ENCODE peak calls at places on chromosomes 7 and 10, in ten cellular contexts. One of them, this sample, is unnamed.

GRCh38 chr10:63494951-63495350 is 26.2 kb upstream of the REEP3 start:
- DNase-seq in tibial artery: no peak
- DNase-seq in dorsolateral prefrontal cortex: no peak
- DNase-seq in BE2C: no peak
- DNase-seq in colonic mucosa: no peak
- DNase-seq in cardiac muscle cell: no peak
- DNase-seq in GM12878: no peak
- DNase-seq in stomach: no peak
- DNase-seq in fibroblast of villous mesenchyme: no peak
- DNase-seq in bronchial epithelial cell: no peak
- DNase-seq in this sample: no peak

GRCh38 chr7:116984917-116985316 is 31.6 kb downstream of the ST7 start:
- DNase-seq in cardiac muscle cell: peak
- DNase-seq in GM12878: no peak
- DNase-seq in colonic mucosa: no peak
- DNase-seq in bronchial epithelial cell: peak
- DNase-seq in tibial artery: no peak
- DNase-seq in dorsolateral prefrontal cortex: no peak
- DNase-seq in fibroblast of villous mesenchyme: peak
- DNase-seq in BE2C: no peak
- DNase-seq in stomach: no peak
- DNase-seq in this sample: peak

GRCh38 chr10:17348111-17349008 is 106.0 kb downstream of the ST8SIA6 start:
- DNase-seq in fibroblast of villous mesenchyme: peak
- DNase-seq in dorsolateral prefrontal cortex: peak
- DNase-seq in bronchial epithelial cell: peak
- DNase-seq in colonic mucosa: no peak
- DNase-seq in BE2C: peak
- DNase-seq in cardiac muscle cell: peak
- DNase-seq in GM12878: no peak
- DNase-seq in stomach: no peak
- DNase-seq in tibial artery: peak
- DNase-seq in this sample: peak

GRCh38 chr7:50362712-50363282 is 58.3 kb downstream of the IKZF1 start:
- DNase-seq in dorsolateral prefrontal cortex: no peak
- DNase-seq in colonic mucosa: no peak
- DNase-seq in stomach: no peak
- DNase-seq in tibial artery: no peak
- DNase-seq in BE2C: no peak
- DNase-seq in bronchial epithelial cell: no peak
- DNase-seq in GM12878: no peak
- DNase-seq in fibroblast of villous mesenchyme: no peak
- DNase-seq in cardiac muscle cell: no peak
- DNase-seq in this sample: no peak

GRCh38 chr7:143408686-143409551 is at the start of gene EPHA1:
- DNase-seq in tibial artery: no peak
- DNase-seq in dorsolateral prefrontal cortex: no peak
- DNase-seq in cardiac muscle cell: no peak
- DNase-seq in fibroblast of villous mesenchyme: no peak
- DNase-seq in BE2C: no peak
- DNase-seq in GM12878: no peak
- DNase-seq in stomach: peak
- DNase-seq in colonic mucosa: peak
- DNase-seq in bronchial epithelial cell: peak
- DNase-seq in this sample: peak

GRCh38 chr7:7103343-7104313 is 78.7 kb upstream of the C1GALT1 start:
- DNase-seq in stomach: no peak
- DNase-seq in cardiac muscle cell: peak
- DNase-seq in colonic mucosa: no peak
- DNase-seq in tibial artery: no peak
- DNase-seq in GM12878: peak
- DNase-seq in dorsolateral prefrontal cortex: no peak
- DNase-seq in BE2C: no peak
- DNase-seq in fibroblast of villous mesenchyme: peak
- DNase-seq in bronchial epithelial cell: peak
- DNase-seq in this sample: peak

GRCh38 chr7:1691601-1692499 is 21.8 kb downstream of the ELFN1 start:
- DNase-seq in stomach: peak
- DNase-seq in fibroblast of villous mesenchyme: no peak
- DNase-seq in GM12878: no peak
- DNase-seq in tibial artery: no peak
- DNase-seq in dorsolateral prefrontal cortex: peak
- DNase-seq in colonic mucosa: no peak
- DNase-seq in bronchial epithelial cell: no peak
- DNase-seq in BE2C: no peak
- DNase-seq in cardiac muscle cell: no peak
- DNase-seq in this sample: peak

GRCh38 chr7:52413051-52413450 is 622.4 kb upstream of the POM121L12 start:
- DNase-seq in stomach: no peak
- DNase-seq in bronchial epithelial cell: no peak
- DNase-seq in dorsolateral prefrontal cortex: no peak
- DNase-seq in BE2C: no peak
- DNase-seq in fibroblast of villous mesenchyme: no peak
- DNase-seq in tibial artery: no peak
- DNase-seq in colonic mucosa: no peak
- DNase-seq in GM12878: no peak
- DNase-seq in cardiac muscle cell: no peak
- DNase-seq in this sample: no peak

GRCh38 chr10:62084434-62084833 is 182.9 kb downstream of the ARID5B start:
- DNase-seq in bronchial epithelial cell: peak
- DNase-seq in fibroblast of villous mesenchyme: no peak
- DNase-seq in dorsolateral prefrontal cortex: no peak
- DNase-seq in cardiac muscle cell: no peak
- DNase-seq in stomach: no peak
- DNase-seq in GM12878: no peak
- DNase-seq in tibial artery: no peak
- DNase-seq in colonic mucosa: no peak
- DNase-seq in BE2C: no peak
- DNase-seq in this sample: peak

GRCh38 chr10:62083868-62084267 is 182.4 kb downstream of the ARID5B start:
- DNase-seq in BE2C: peak
- DNase-seq in cardiac muscle cell: peak
- DNase-seq in GM12878: no peak
- DNase-seq in stomach: peak
- DNase-seq in tibial artery: peak
- DNase-seq in dorsolateral prefrontal cortex: no peak
- DNase-seq in colonic mucosa: peak
- DNase-seq in fibroblast of villous mesenchyme: peak
- DNase-seq in bronchial epithelial cell: peak
- DNase-seq in this sample: peak

GRCh38 chr10:62082270-62082669 is 180.8 kb downstream of the ARID5B start:
- DNase-seq in tibial artery: no peak
- DNase-seq in dorsolateral prefrontal cortex: no peak
- DNase-seq in stomach: no peak
- DNase-seq in colonic mucosa: peak
- DNase-seq in bronchial epithelial cell: no peak
- DNase-seq in GM12878: no peak
- DNase-seq in cardiac muscle cell: no peak
- DNase-seq in fibroblast of villous mesenchyme: no peak
- DNase-seq in BE2C: no peak
- DNase-seq in this sample: no peak

GRCh38 chr10:62082729-62083412 is 181.4 kb downstream of the ARID5B start:
- DNase-seq in bronchial epithelial cell: peak
- DNase-seq in GM12878: peak
- DNase-seq in colonic mucosa: peak
- DNase-seq in stomach: no peak
- DNase-seq in cardiac muscle cell: peak
- DNase-seq in fibroblast of villous mesenchyme: peak
- DNase-seq in tibial artery: no peak
- DNase-seq in dorsolateral prefrontal cortex: no peak
- DNase-seq in BE2C: no peak
- DNase-seq in this sample: peak

DNA sequence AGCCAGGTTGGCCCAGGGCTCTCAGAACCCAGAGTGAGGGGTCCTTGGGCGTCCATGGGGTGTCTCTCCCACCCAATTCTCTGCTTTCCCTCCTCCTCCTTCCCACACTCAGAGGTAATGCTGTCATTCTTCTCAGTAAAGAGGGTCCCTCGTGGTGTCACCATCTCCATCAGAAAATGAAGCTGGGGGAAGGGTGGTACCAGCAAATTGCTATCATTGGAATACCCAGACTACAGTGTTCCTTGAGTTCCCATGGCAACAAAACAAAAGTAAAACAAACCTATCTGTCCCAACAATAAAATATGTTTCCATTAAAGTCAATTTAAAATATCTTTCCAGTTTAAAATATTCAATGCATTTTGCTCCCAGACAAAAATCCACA is 181.9 kb downstream of the ARID5B start:
- DNase-seq in dorsolateral prefrontal cortex: no peak
- DNase-seq in stomach: no peak
- DNase-seq in cardiac muscle cell: no peak
- DNase-seq in GM12878: no peak
- DNase-seq in tibial artery: no peak
- DNase-seq in colonic mucosa: no peak
- DNase-seq in fibroblast of villous mesenchyme: peak
- DNase-seq in bronchial epithelial cell: peak
- DNase-seq in BE2C: no peak
- DNase-seq in this sample: peak
- H3K4me3 ChIP-seq in dorsolateral prefrontal cortex: no peak
- H3K4me3 ChIP-seq in stomach: no peak
- H3K4me3 ChIP-seq in cardiac muscle cell: no peak
- H3K4me3 ChIP-seq in GM12878: no peak
- H3K4me3 ChIP-seq in tibial artery: peak
- H3K4me3 ChIP-seq in colonic mucosa: no peak
- H3K4me3 ChIP-seq in fibroblast of villous mesenchyme: no peak
- H3K4me3 ChIP-seq in bronchial epithelial cell: no peak
- H3K4me3 ChIP-seq in BE2C: no peak
- H3K4me3 ChIP-seq in this sample: no peak

DNA sequence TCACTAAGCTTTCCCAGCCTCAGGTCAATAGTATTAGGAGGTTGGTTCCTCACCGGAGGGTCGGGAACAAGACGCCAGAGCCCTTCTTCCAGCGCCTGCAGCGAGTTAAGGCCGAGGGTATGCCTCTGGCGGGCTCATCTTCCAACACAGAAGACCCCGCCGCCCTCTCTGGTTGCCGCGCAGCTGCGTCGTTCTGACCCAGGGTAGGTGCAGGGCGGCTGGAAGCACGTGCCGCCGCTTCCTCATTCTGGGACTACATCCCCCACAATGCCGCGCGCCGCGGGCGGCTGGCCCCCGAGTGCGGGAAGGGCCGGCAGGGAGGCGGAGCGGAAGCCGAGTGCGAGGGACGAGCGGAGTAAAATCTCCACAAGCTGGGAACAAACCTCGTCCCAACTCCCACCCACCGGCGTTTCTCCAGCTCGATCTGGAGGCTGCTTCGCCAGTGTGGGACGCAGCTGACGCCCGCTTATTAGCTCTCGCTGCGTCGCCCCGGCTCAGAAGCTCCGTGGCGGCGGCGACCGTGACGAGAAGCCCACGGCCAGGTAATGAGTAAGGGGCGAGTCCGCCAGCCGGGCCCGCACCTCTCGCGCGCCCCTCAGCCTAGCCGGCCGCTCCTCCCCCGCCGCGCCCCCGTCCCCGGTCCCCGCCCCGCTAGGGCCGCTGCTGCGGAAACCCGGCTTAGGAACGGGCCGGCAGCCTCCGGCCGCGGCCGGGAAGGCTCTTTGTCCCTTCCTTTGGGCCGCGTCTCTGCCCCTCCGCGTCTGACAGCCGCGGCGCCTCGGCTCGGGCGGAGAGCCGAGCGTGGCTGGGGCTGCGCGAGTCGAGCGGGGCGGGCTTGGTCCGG is at the start of gene CCDC126:
- DNase-seq in bronchial epithelial cell: peak
- DNase-seq in GM12878: peak
- DNase-seq in fibroblast of villous mesenchyme: peak
- DNase-seq in cardiac muscle cell: peak
- DNase-seq in BE2C: peak
- DNase-seq in stomach: peak
- DNase-seq in colonic mucosa: peak
- DNase-seq in tibial artery: peak
- DNase-seq in dorsolateral prefrontal cortex: peak
- DNase-seq in this sample: peak
- TF ChIP-seq CTCF in bronchial epithelial cell: no peak
- TF ChIP-seq CTCF in GM12878: no peak
- TF ChIP-seq CTCF in fibroblast of villous mesenchyme: no peak
- TF ChIP-seq CTCF in cardiac muscle cell: no peak
- TF ChIP-seq CTCF in BE2C: no peak
- TF ChIP-seq CTCF in stomach: no peak
- TF ChIP-seq CTCF in colonic mucosa: no peak
- TF ChIP-seq CTCF in tibial artery: no peak
- TF ChIP-seq CTCF in dorsolateral prefrontal cortex: no peak
- TF ChIP-seq CTCF in this sample: no peak

GRCh38 chr10:123170961-123171360 is 16.8 kb downstream of the BUB3 start:
- DNase-seq in BE2C: no peak
- DNase-seq in cardiac muscle cell: no peak
- DNase-seq in stomach: no peak
- DNase-seq in bronchial epithelial cell: no peak
- DNase-seq in fibroblast of villous mesenchyme: no peak
- DNase-seq in tibial artery: no peak
- DNase-seq in colonic mucosa: no peak
- DNase-seq in GM12878: no peak
- DNase-seq in dorsolateral prefrontal cortex: no peak
- DNase-seq in this sample: no peak
- H3K4me3 ChIP-seq in BE2C: no peak
- H3K4me3 ChIP-seq in cardiac muscle cell: no peak
- H3K4me3 ChIP-seq in stomach: no peak
- H3K4me3 ChIP-seq in bronchial epithelial cell: no peak
- H3K4me3 ChIP-seq in fibroblast of villous mesenchyme: no peak
- H3K4me3 ChIP-seq in tibial artery: no peak
- H3K4me3 ChIP-seq in colonic mucosa: no peak
- H3K4me3 ChIP-seq in GM12878: no peak
- H3K4me3 ChIP-seq in dorsolateral prefrontal cortex: no peak
- H3K4me3 ChIP-seq in this sample: no peak

GRCh38 chr10:69801094-69801433 is 642 bp upstream of the COL13A1 start:
- DNase-seq in bronchial epithelial cell: peak
- DNase-seq in BE2C: peak
- DNase-seq in stomach: peak
- DNase-seq in dorsolateral prefrontal cortex: no peak
- DNase-seq in fibroblast of villous mesenchyme: peak
- DNase-seq in colonic mucosa: peak
- DNase-seq in tibial artery: no peak
- DNase-seq in GM12878: no peak
- DNase-seq in cardiac muscle cell: peak
- DNase-seq in this sample: peak

GRCh38 chr10:69797959-69798358 is 3.7 kb upstream of the COL13A1 start:
- DNase-seq in bronchial epithelial cell: peak
- DNase-seq in cardiac muscle cell: no peak
- DNase-seq in BE2C: no peak
- DNase-seq in stomach: no peak
- DNase-seq in colonic mucosa: no peak
- DNase-seq in fibroblast of villous mesenchyme: no peak
- DNase-seq in dorsolateral prefrontal cortex: no peak
- DNase-seq in tibial artery: no peak
- DNase-seq in GM12878: no peak
- DNase-seq in this sample: peak

GRCh38 chr10:69801434-69802315 is at the start of gene COL13A1:
- DNase-seq in dorsolateral prefrontal cortex: peak
- DNase-seq in cardiac muscle cell: peak
- DNase-seq in stomach: no peak
- DNase-seq in fibroblast of villous mesenchyme: peak
- DNase-seq in colonic mucosa: peak
- DNase-seq in BE2C: peak
- DNase-seq in tibial artery: peak
- DNase-seq in bronchial epithelial cell: peak
- DNase-seq in GM12878: no peak
- DNase-seq in this sample: peak

GRCh38 chr10:69800665-69801064 is 1.0 kb upstream of the COL13A1 start:
- DNase-seq in fibroblast of villous mesenchyme: no peak
- DNase-seq in GM12878: no peak
- DNase-seq in stomach: no peak
- DNase-seq in colonic mucosa: no peak
- DNase-seq in tibial artery: no peak
- DNase-seq in cardiac muscle cell: no peak
- DNase-seq in BE2C: no peak
- DNase-seq in bronchial epithelial cell: no peak
- DNase-seq in dorsolateral prefrontal cortex: no peak
- DNase-seq in this sample: no peak

GRCh38 chr10:69800109-69800508 is 1.6 kb upstream of the COL13A1 start:
- DNase-seq in cardiac muscle cell: peak
- DNase-seq in colonic mucosa: peak
- DNase-seq in GM12878: no peak
- DNase-seq in tibial artery: no peak
- DNase-seq in fibroblast of villous mesenchyme: peak
- DNase-seq in BE2C: peak
- DNase-seq in dorsolateral prefrontal cortex: no peak
- DNase-seq in stomach: peak
- DNase-seq in bronchial epithelial cell: peak
- DNase-seq in this sample: peak
- TF ChIP-seq CTCF in cardiac muscle cell: peak
- TF ChIP-seq CTCF in colonic mucosa: peak
- TF ChIP-seq CTCF in GM12878: peak
- TF ChIP-seq CTCF in tibial artery: peak
- TF ChIP-seq CTCF in fibroblast of villous mesenchyme: peak
- TF ChIP-seq CTCF in BE2C: peak
- TF ChIP-seq CTCF in dorsolateral prefrontal cortex: no peak
- TF ChIP-seq CTCF in stomach: peak
- TF ChIP-seq CTCF in bronchial epithelial cell: peak
- TF ChIP-seq CTCF in this sample: peak